ENCODE peak calls at places on chromosomes 16 and 17, in four cellular contexts. G, B, C and J are unnamed samples.

GRCh38 chr16:61871837-61872777 is 164.1 kb downstream of the CDH8 start:
- DNase-seq in B (no peak), G (no peak), C (no peak), J (no peak)

GRCh38 chr17:55454906-55455474 is 33.4 kb upstream of the MMD start:
- DNase-seq in C (peak), B (no peak), G (no peak), J (no peak)

GRCh38 chr16:51151951-51152663 is 1.0 kb upstream of the SALL1 start:
- DNase-seq in C (peak), G (no peak), B (no peak), J (no peak)

GRCh38 chr16:15547768-15548096 is 95.2 kb downstream of the MARF1 start:
- DNase-seq in B (no peak), C (no peak), G (no peak), J (no peak)

GRCh38 chr17:60656499-60656898 is 21.2 kb upstream of the BCAS3 start:
- DNase-seq in G (no peak), C (no peak), B (peak), J (no peak)

GRCh38 chr16:56639045-56639444 is 579 bp downstream of the MT1A start:
- DNase-seq in C (no peak), G (no peak), B (no peak), J (no peak)

GRCh38 chr16:56115817-56116576 is 75.3 kb upstream of the GNAO1 start:
- DNase-seq in C (no peak), B (no peak), G (no peak), J (no peak)

GRCh38 chr16:12182202-12182601 is 205.7 kb downstream of the SNX29 start:
- DNase-seq in B (no peak), C (no peak), G (no peak), J (no peak)

GRCh38 chr17:70313031-70313430 is 143.7 kb downstream of the KCNJ2 start:
- DNase-seq in C (no peak), G (no peak), B (no peak), J (no peak)

GRCh38 chr17:27386206-27387075 is 69.8 kb upstream of the KSR1 start:
- DNase-seq in B (no peak), C (no peak), G (no peak), J (no peak)

GRCh38 chr16:57998484-57998883 is 2.0 kb downstream of the ZNF319 start:
- DNase-seq in G (no peak), B (no peak), C (no peak), J (no peak)

GRCh38 chr16:82456683-82457082 is 170.1 kb upstream of the CDH13 start:
- DNase-seq in B (peak), G (no peak), C (peak), J (peak)

GRCh38 chr16:49921791-49922456 is 66.0 kb upstream of the ZNF423 start:
- DNase-seq in G (no peak), C (peak), B (peak), J (peak)

GRCh38 chr17:6072157-6072556 is 2.0 kb downstream of the WSCD1 start:
- DNase-seq in G (no peak), B (no peak), C (no peak), J (no peak)

GRCh38 chr16:58614212-58614611 is 15.4 kb downstream of the CNOT1 start:
- DNase-seq in C (no peak), B (no peak), G (no peak), J (no peak)

GRCh38 chr17:79082311-79083190 is 7.9 kb downstream of the ENGASE start:
- DNase-seq in C (peak), B (peak), G (no peak), J (peak)

GRCh38 chr17:78933959-78934568 is 8.9 kb upstream of the TIMP2 start:
- DNase-seq in B (no peak), G (no peak), C (peak), J (no peak)

GRCh38 chr17:332558-333322 is 19.9 kb downstream of the RPH3AL start:
- DNase-seq in G (no peak), B (no peak), C (no peak), J (no peak)

GRCh38 chr16:70786020-70786419 is 14.9 kb downstream of the VAC14 start:
- DNase-seq in G (no peak), B (no peak), C (no peak), J (no peak)

GRCh38 chr17:2403044-2403443 is 2.2 kb upstream of the MNT start:
- DNase-seq in B (no peak), G (no peak), C (no peak), J (no peak)

GRCh38 chr16:87974190-87974589 is 23.0 kb downstream of the BANP start:
- DNase-seq in C (no peak), G (no peak), B (no peak), J (no peak)

GRCh38 chr16:4376126-4376819 is 4.6 kb downstream of the VASN start:
- DNase-seq in B (no peak), C (no peak), G (no peak), J (no peak)

GRCh38 chr16:4377573-4378146 is 6.0 kb downstream of the VASN start:
- DNase-seq in C (no peak), B (no peak), G (no peak), J (no peak)

GRCh38 chr16:4376820-4377572 is 5.3 kb downstream of the VASN start:
- DNase-seq in C (no peak), B (no peak), G (no peak), J (no peak)

GRCh38 chr16:4373909-4374742 is 2.5 kb downstream of the VASN start:
- DNase-seq in B (peak), G (no peak), C (no peak), J (no peak)

GRCh38 chr16:4375717-4376116 is 4.1 kb downstream of the VASN start:
- DNase-seq in G (no peak), C (no peak), B (no peak), J (no peak)
- TF ChIP-seq REST in G (no peak), C (no peak), B (no peak), J (no peak)

DNA sequence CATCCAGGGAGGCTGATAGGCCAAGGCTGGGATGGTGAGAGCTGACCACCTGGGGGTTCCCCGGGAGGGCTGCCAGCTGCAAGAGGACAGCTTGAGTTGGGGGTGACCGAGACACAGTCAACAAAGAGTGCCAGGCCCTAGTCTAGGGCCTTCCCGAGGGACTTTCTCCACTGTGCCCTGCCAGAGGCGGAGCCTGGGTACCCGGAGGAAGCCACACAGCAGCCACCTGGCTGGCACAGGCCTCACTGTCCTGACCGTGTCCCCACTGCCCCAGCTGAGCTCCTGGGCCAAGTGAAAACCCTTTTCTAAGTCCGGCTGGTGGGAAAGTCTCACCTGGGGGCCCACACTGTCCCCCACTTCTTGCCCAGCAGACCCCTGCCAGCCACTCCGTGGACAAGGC is 71.9 kb upstream of the GSE1 start:
- DNase-seq in G (no peak), C (no peak), B (no peak), J (no peak)
- TF ChIP-seq YY1 in G (no peak), C (no peak), B (no peak), J (no peak)

DNA sequence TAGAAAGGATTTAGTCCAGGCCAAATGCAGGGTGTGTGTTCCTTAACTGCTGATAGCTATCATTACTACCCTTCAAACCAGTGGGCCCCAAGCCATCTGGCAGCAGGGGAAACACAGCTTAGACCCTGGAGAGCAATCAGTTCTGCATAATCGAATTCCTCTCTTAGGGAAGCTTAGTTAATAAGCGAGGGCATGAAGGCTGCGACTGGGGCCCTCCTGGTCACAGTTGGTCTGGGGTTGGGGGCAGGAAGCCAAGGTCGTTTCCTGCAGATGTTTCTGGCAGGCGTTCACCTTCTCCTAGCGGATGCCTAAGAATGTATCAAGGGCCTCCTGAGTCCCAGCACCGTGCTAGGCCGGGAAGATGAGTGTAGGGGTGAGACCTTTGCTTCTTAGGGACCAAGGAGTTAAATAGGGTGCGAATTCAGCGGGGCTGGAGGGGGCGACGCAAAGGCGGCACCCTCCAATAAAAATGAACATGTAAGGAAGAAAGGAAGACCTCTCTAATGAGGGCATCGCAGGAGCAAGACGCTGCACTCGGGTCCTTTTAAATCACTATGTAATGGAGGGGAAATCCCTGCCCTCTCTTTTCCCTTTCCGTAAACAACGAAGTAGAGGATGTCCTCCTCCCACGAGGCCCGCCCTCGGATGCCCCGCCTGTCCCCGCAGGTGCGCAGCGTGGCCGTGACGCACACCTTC is 16.5 kb upstream of the EEF2K start:
- DNase-seq in B (no peak), G (no peak), C (no peak), J (no peak)
- TF ChIP-seq CEBPB in B (no peak), G (no peak), C (no peak), J (no peak)

DNA sequence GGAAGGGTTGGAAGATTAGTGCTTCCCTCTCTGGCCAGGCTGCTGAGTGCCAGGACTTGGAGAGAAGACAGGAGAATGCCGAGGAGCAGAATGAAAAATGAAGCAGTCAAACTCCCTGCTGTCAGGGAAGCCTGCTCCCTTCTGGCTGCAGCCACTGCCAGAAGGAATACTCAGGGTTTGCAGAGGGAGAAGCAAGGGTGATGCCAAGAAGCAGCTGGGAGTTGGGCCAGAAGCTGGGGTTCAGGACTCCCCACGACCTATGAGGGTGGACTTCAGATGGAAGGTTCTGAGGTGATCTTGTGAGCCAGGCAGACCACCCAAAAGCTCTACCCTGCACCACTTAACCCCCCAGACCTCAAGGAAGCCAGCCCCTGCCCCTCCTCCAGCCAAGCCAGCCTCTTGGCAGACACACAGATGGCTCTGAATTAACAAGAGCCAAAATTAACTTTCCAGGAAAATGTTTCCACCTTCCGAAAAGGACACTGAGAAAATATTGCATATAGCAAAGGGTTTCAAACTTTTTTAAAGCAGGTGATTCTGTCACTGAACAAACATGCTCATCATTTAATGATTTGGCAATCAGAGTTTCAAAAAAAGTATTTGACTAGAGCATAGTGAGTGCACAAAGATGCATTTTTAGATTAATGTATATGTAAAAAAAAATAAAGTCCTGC is 126.0 kb upstream of the ERCC4 start:
- DNase-seq in G (no peak), B (no peak), C (no peak), J (no peak)
- TF ChIP-seq REST in G (no peak), B (no peak), C (no peak), J (no peak)

DNA sequence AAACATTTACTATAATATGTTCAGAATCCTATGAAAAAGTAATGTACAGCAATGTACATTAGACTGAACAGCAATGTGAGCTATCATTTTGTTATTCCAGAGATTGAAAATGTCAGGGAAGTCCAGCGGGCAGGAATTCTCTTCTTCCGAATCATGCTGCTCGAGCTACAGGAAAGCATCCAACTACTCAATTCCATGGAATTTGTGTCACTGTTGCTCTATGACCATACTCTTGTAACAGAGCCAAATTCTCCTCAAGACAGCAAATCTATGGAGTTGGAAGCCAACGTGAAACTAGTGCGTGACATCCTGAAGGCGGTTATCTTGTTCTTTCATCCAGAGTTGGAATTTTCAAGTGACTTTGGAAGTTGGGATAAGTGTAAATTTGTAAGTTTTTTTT is 24.8 kb upstream of the NSRP1 start:
- DNase-seq in G (no peak), B (no peak), C (no peak), J (peak)
- TF ChIP-seq YY1 in G (no peak), B (no peak), C (no peak), J (no peak)

DNA sequence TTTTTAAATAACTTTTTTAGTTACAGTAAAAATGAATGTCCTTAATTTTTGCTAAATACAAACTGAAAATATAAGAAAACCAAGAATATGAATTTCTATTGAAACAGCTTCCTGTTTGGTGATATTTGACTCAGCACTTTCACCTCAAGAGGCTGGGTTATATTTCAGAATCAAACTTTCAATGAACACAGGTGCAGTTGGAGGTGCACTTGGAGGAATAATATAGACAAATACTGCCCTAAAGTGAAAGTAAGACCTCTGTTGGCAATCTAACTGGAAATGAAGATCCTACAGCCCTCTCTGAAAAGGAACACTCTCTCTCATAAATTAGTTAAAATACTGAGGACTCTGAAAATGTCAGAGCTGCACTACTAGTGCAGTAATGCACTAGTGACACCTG is 106.2 kb downstream of the BRIP1 start:
- DNase-seq in G (peak), C (no peak), B (no peak), J (no peak)
- TF ChIP-seq CEBPB in G (no peak), C (no peak), B (no peak), J (no peak)

GRCh38 chr16:79815049-79815448 is 214.5 kb upstream of the MAF start:
- DNase-seq in C (no peak), G (no peak), B (no peak), J (no peak)
- TF ChIP-seq REST in C (no peak), G (no peak), B (no peak), J (no peak)